ENCODE peak calls at places on chromosomes 4 and X, in seven cellular contexts. D, J, Q, C, P, O and N are unnamed samples.
A peak's percentile ranks its signal among the peaks of the same experiment; 100 is the strongest.

GRCh38 chr4:151745727-151746231 is 15.0 kb downstream of the GATB start:
- DNase-seq in J (peak; percentile 26), D (no peak), Q (no peak), O (no peak), P (no peak), C (no peak), N (no peak)

GRCh38 chr4:17817027-17817426 is 6.2 kb downstream of the NCAPG start:
- DNase-seq in D (no peak), O (no peak), Q (no peak), J (peak; percentile 70), C (peak; percentile 29), P (peak; percentile 57), N (no peak)

GRCh38 chr4:99403380-99404194 is 31.6 kb downstream of the ADH7 start:
- DNase-seq in D (no peak), O (no peak), J (no peak), C (peak; percentile 94), P (no peak), Q (no peak), N (no peak)

GRCh38 chr4:153075836-153076235 is 128.4 kb upstream of the TRIM2 start:
- DNase-seq in J (no peak), D (no peak), O (no peak), P (no peak), C (no peak), Q (no peak), N (no peak)

GRCh38 chr4:651884-652642 is 22.0 kb downstream of the ATP5ME start:
- DNase-seq in D (no peak), Q (no peak), C (no peak), O (no peak), P (no peak), J (no peak), N (no peak)

GRCh38 chrX:29911673-29912072 is 303.7 kb upstream of the MAGEB2 start:
- DNase-seq in P (no peak), D (no peak), Q (no peak), O (no peak), J (no peak), C (no peak), N (no peak)

GRCh38 chrX:2549874-2550273 is 49.1 kb upstream of the DHRSX start:
- DNase-seq in J (no peak), P (no peak), D (no peak), C (no peak), Q (no peak), O (no peak), N (no peak)

GRCh38 chr4:143389543-143390195 is 53.0 kb downstream of the GAB1 start:
- DNase-seq in P (no peak), D (no peak), C (peak; percentile 72), O (no peak), Q (no peak), J (no peak), N (no peak)

GRCh38 chr4:8291036-8291682 is 21.6 kb downstream of the HTRA3 start:
- DNase-seq in O (no peak), C (no peak), Q (no peak), D (peak; percentile 51), P (no peak), J (no peak), N (no peak)

GRCh38 chr4:177041356-177041755 is 248.6 kb upstream of the VEGFC start:
- DNase-seq in O (no peak), D (no peak), C (no peak), P (peak; percentile 28), J (no peak), Q (no peak), N (no peak)

GRCh38 chr4:185719493-185719843 is 92.5 kb downstream of the SORBS2 start:
- DNase-seq in Q (no peak), C (no peak), D (no peak), O (no peak), P (no peak), J (no peak), N (no peak)

GRCh38 chrX:115350696-115351408 is 61.3 kb downstream of the LUZP4 start:
- DNase-seq in O (no peak), D (no peak), Q (no peak), P (peak; percentile 37), C (no peak), J (no peak), N (no peak)

GRCh38 chr4:161714022-161714751 is 449.6 kb downstream of the FSTL5 start:
- DNase-seq in J (no peak), O (no peak), Q (no peak), D (no peak), P (peak; percentile 59), C (no peak), N (no peak)

GRCh38 chr4:52234539-52235174 is 183.6 kb downstream of the SPATA18 start:
- DNase-seq in J (peak; percentile 60), D (no peak), O (no peak), C (peak; percentile 50), Q (no peak), P (peak; percentile 27), N (no peak)

GRCh38 chr4:138181288-138181687 is 60.9 kb downstream of the SLC7A11 start:
- DNase-seq in O (no peak), Q (no peak), J (no peak), C (no peak), D (no peak), P (no peak), N (no peak)

GRCh38 chr4:70994387-70995099 is 1.1 kb downstream of the DCK start:
- DNase-seq in O (no peak), P (no peak), C (no peak), Q (no peak), J (no peak), D (no peak), N (no peak)

GRCh38 chrX:24034485-24034884 is 7.5 kb upstream of the KLHL15 start:
- DNase-seq in P (no peak), O (no peak), C (no peak), J (no peak), Q (no peak), D (no peak), N (no peak)

GRCh38 chrX:53594354-53594753 is 92.2 kb downstream of the HUWE1 start:
- DNase-seq in P (no peak), D (no peak), Q (no peak), C (peak; percentile 16), J (no peak), O (no peak), N (no peak)

GRCh38 chrX:327660-328126 is 9.1 kb upstream of the GTPBP6 start:
- DNase-seq in P (no peak), D (peak; percentile 61), Q (no peak), C (no peak), J (no peak), O (no peak), N (no peak)

GRCh38 chr4:73446336-73446938 is 10.4 kb downstream of the AFP start:
- DNase-seq in D (no peak), J (peak; percentile 81), Q (no peak), C (peak; percentile 78), O (peak; percentile 13), P (no peak), N (no peak)
- TF ChIP-seq CTCF in D (no peak), J (peak; percentile 98), Q (peak; percentile 83), C (peak; percentile 75), O (peak; percentile 85), P (peak; percentile 64), N (peak; percentile 70)

GRCh38 chrX:31356501-31357263 is 284.8 kb upstream of the FTHL17 start:
- DNase-seq in D (no peak), J (no peak), P (no peak), Q (no peak), O (no peak), C (peak; percentile 75), N (no peak)
- TF ChIP-seq CTCF in D (no peak), J (no peak), P (no peak), Q (no peak), O (no peak), C (no peak), N (no peak)

GRCh38 chr4:41217020-41217333 is 2.6 kb upstream of the APBB2 start:
- DNase-seq in D (no peak), P (no peak), C (no peak), J (no peak), Q (no peak), O (no peak), N (no peak)

GRCh38 chr4:41217373-41217772 is 3.0 kb upstream of the APBB2 start:
- DNase-seq in J (no peak), P (no peak), Q (no peak), O (no peak), C (no peak), D (no peak), N (no peak)

GRCh38 chr4:41215969-41216293 is 1.6 kb upstream of the APBB2 start:
- DNase-seq in J (no peak), D (no peak), P (no peak), O (no peak), C (no peak), Q (no peak), N (no peak)

GRCh38 chr4:41215155-41215554 is 813 bp upstream of the APBB2 start:
- DNase-seq in Q (no peak), D (no peak), P (no peak), J (no peak), C (no peak), O (no peak), N (no peak)

DNA sequence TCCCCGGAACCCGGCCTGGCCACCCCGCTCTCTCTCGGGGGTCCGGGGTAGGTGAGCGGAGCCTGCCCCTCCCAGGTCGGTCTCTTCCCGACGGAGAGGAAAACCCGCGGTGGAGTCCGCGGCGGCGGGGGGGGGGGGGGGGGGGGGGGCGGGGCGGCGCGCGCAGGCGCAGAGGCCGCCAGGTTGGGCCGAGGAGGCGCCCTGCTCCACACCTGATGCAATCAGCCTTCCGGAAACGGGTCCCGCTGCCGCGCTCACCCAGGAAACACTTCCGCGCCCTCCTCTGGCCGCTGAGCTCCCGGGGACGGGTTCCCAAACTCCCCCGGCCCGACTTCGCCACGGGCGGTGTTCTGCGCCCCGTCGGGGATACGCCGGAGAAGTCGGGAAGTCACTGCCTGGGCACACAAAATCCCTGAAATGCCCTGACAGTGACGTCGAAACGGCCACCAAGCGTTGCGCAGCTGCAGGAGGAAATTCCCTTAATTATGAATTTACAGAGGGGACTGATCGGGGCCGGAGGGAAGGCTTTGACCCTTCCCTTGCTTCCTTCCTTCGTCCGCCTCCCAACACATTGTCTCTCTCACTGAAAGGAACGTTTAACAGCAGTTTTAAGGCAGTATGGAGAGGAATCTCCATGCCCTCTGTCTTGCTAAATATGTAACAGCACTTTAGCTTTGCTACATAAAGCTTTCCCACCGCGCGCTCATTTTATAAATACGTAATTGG is 2.1 kb upstream of the APBB2 start:
- DNase-seq in Q (peak; percentile 72), O (peak; percentile 74), C (peak; percentile 84), D (peak; percentile 89), P (no peak), J (peak; percentile 87), N (peak; percentile 55)
- TF ChIP-seq CTCF in Q (peak; percentile 11), O (peak; percentile 32), C (peak; percentile 76), D (peak; percentile 34), P (peak; percentile 28), J (peak; percentile 23), N (peak; percentile 15)

GRCh38 chr4:80220711-80221110 is 23.4 kb downstream of the PRDM8 start:
- DNase-seq in P (no peak), D (no peak), Q (no peak), J (no peak), O (no peak), C (no peak), N (no peak)

GRCh38 chr4:80219301-80220025 is 22.2 kb downstream of the PRDM8 start:
- DNase-seq in C (no peak), P (no peak), O (no peak), Q (peak; percentile 38), D (no peak), J (peak; percentile 50), N (no peak)

GRCh38 chr4:80216100-80216761 is 18.9 kb downstream of the PRDM8 start:
- DNase-seq in D (no peak), O (no peak), Q (no peak), P (no peak), C (no peak), J (no peak), N (no peak)

GRCh38 chr4:80225628-80226027 is 28.3 kb downstream of the PRDM8 start:
- DNase-seq in P (no peak), O (no peak), J (no peak), Q (no peak), C (no peak), D (no peak), N (no peak)

GRCh38 chr4:80221161-80221560 is 23.9 kb downstream of the PRDM8 start:
- DNase-seq in P (no peak), O (no peak), J (no peak), Q (no peak), D (no peak), C (no peak), N (no peak)
- TF ChIP-seq CTCF in P (peak; percentile 30), O (peak; percentile 25), J (peak; percentile 42), Q (peak; percentile 33), D (no peak), C (no peak), N (no peak)